ENCODE peak calls at places on chromosomes 3 and 15, in five cellular contexts. A is H1, E is K562, V is GM12878, M is HepG2. G is an unnamed sample.
A peak's percentile ranks its signal among the peaks of the same experiment; 100 is the strongest.

GRCh38 chr3:116920836-116921596 is 211.4 kb downstream of the TUSC7 start:
- DNase-seq in A (no peak), E (no peak), V (no peak), M (no peak), G (no peak)

GRCh38 chr3:174062923-174063322 is 665.4 kb downstream of the NLGN1 start:
- DNase-seq in A (no peak), E (no peak), V (no peak), M (no peak), G (no peak)

GRCh38 chr3:127074900-127075360 is 92.0 kb downstream of the PLXNA1 start:
- DNase-seq in A (no peak), E (no peak), V (peak; percentile 62), M (no peak), G (no peak)

GRCh38 chr3:50251220-50251619 is 15.2 kb downstream of the GNAI2 start:
- DNase-seq in A (no peak), E (no peak), V (no peak), M (no peak), G (peak; percentile 53)

GRCh38 chr3:168889666-168890065 is 773.8 kb downstream of the MECOM start:
- DNase-seq in A (peak; percentile 5), E (no peak), V (no peak), M (peak; percentile 30), G (no peak)

GRCh38 chr3:125141596-125142417 is 70.7 kb downstream of the SLC12A8 start:
- DNase-seq in A (no peak), E (no peak), V (no peak), M (no peak), G (no peak)

GRCh38 chr15:62209322-62209721 is 44.2 kb upstream of the C2CD4B start:
- DNase-seq in A (no peak), E (no peak), V (no peak), M (no peak), G (no peak)

GRCh38 chr3:128823008-128823407 is 56.4 kb upstream of the ACAD9 start:
- DNase-seq in A (no peak), E (no peak), V (no peak), M (no peak), G (no peak)

GRCh38 chr15:58546635-58547627 is 115.1 kb downstream of the LIPC start:
- DNase-seq in A (no peak), E (peak; percentile 90), V (no peak), M (peak; percentile 83), G (peak; percentile 93)

GRCh38 chr3:150763841-150764483 is 993 bp upstream of the SIAH2 start:
- DNase-seq in A (no peak), E (peak; percentile 73), V (no peak), M (peak; percentile 66), G (peak; percentile 64)

GRCh38 chr15:71940004-71940588 is 129.7 kb downstream of the NR2E3 start:
- DNase-seq in A (no peak), E (no peak), V (peak; percentile 60), M (no peak), G (no peak)

GRCh38 chr3:58565621-58566397 is 11.4 kb downstream of the FAM107A start:
- DNase-seq in A (no peak), E (no peak), V (no peak), M (no peak), G (no peak)

GRCh38 chr3:185656321-185656840 is 70.3 kb downstream of the SENP2 start:
- DNase-seq in A (no peak), E (no peak), V (no peak), M (no peak), G (no peak)

GRCh38 chr15:42737529-42738328 is 801 bp upstream of the CDAN1 start:
- DNase-seq in A (no peak), E (no peak), V (no peak), M (peak; percentile 32), G (no peak)

GRCh38 chr3:109926376-109926775 is 589.0 kb upstream of the DPPA4 start:
- DNase-seq in A (no peak), E (no peak), V (no peak), M (no peak), G (no peak)

GRCh38 chr3:178583963-178584575 is 47.8 kb downstream of the KCNMB2 start:
- DNase-seq in A (no peak), E (no peak), V (no peak), M (no peak), G (no peak)

GRCh38 chr15:69973102-69973714 is 124.5 kb downstream of the TLE3 start:
- DNase-seq in A (no peak), E (peak; percentile 35), V (no peak), M (peak; percentile 23), G (peak; percentile 48)

GRCh38 chr3:167742338-167742737 is 6.8 kb downstream of the SERPINI1 start:
- DNase-seq in A (no peak), E (no peak), V (no peak), M (no peak), G (no peak)

GRCh38 chr3:151933224-151933858 is 59.9 kb downstream of the SUCNR1 start:
- DNase-seq in A (no peak), E (no peak), V (no peak), M (no peak), G (no peak)

GRCh38 chr3:64164309-64164708 is 61.0 kb downstream of the PRICKLE2 start:
- DNase-seq in A (no peak), E (no peak), V (no peak), M (no peak), G (no peak)

GRCh38 chr3:145022447-145022846 is 1050.8 kb downstream of the DIPK2A start:
- DNase-seq in A (no peak), E (no peak), V (no peak), M (no peak), G (no peak)

GRCh38 chr3:69144631-69145244 is 22.3 kb upstream of the LMOD3 start:
- DNase-seq in A (peak; percentile 41), E (no peak), V (no peak), M (no peak), G (no peak)

GRCh38 chr15:86300371-86301106 is 220.9 kb downstream of the AGBL1 start:
- DNase-seq in A (no peak), E (no peak), V (no peak), M (no peak), G (no peak)

GRCh38 chr3:58009026-58009748 is 965 bp downstream of the FLNB start:
- DNase-seq in A (no peak), E (peak; percentile 27), V (no peak), M (no peak), G (no peak)

GRCh38 chr15:96424674-96425073 is 94.2 kb downstream of the NR2F2 start:
- DNase-seq in A (no peak), E (no peak), V (no peak), M (no peak), G (no peak)

GRCh38 chr15:96418146-96418545 is 87.6 kb downstream of the NR2F2 start:
- DNase-seq in A (no peak), E (no peak), V (no peak), M (no peak), G (no peak)

GRCh38 chr15:96422153-96422552 is 91.7 kb downstream of the NR2F2 start:
- DNase-seq in A (no peak), E (peak; percentile 83), V (no peak), M (no peak), G (no peak)

GRCh38 chr15:96417760-96418130 is 87.2 kb downstream of the NR2F2 start:
- DNase-seq in A (no peak), E (no peak), V (no peak), M (no peak), G (no peak)

GRCh38 chr15:96421211-96421610 is 90.7 kb downstream of the NR2F2 start:
- DNase-seq in A (no peak), E (peak; percentile 32), V (no peak), M (no peak), G (no peak)
- TF ChIP-seq HDAC2 in A (no peak), E (no peak), V (no peak), M (no peak), G (no peak)

DNA sequence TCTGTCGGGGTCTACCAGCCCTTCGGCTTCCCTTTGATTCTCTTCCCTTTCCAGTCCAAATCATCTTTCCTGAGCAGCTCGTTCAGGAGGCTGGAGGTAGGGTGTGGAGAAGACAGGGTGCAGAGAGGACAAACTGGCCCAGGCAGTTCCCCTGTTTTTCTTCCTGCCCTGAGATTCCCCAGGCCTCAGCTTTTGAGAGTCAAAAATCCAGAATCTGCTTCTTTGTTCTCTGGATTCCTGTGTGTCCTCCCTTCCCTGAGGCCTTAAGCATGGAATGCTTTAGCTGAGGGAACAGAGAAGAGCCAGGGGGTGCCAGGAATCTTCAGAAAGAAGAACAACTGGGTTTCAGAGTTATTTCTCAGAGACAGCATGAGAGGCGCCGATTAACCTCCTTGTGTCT is 26.7 kb upstream of the LRTM1 start:
- DNase-seq in A (peak; percentile 25), E (no peak), V (no peak), M (no peak), G (no peak)
- TF ChIP-seq HDAC2 in A (peak; percentile 57), E (no peak), V (no peak), M (no peak), G (no peak)

GRCh38 chr3:16511561-16512434 is 1.7 kb downstream of the RFTN1 start:
- DNase-seq in A (no peak), E (no peak), V (peak; percentile 98), M (no peak), G (no peak)

GRCh38 chr3:16514021-16514700 is 662 bp upstream of the RFTN1 start:
- DNase-seq in A (no peak), E (no peak), V (no peak), M (no peak), G (no peak)

GRCh38 chr3:16513141-16514020 is at the start of gene RFTN1:
- DNase-seq in A (no peak), E (no peak), V (no peak), M (no peak), G (no peak)

GRCh38 chr3:16510620-16511319 is 2.7 kb downstream of the RFTN1 start:
- DNase-seq in A (no peak), E (no peak), V (no peak), M (no peak), G (no peak)

DNA sequence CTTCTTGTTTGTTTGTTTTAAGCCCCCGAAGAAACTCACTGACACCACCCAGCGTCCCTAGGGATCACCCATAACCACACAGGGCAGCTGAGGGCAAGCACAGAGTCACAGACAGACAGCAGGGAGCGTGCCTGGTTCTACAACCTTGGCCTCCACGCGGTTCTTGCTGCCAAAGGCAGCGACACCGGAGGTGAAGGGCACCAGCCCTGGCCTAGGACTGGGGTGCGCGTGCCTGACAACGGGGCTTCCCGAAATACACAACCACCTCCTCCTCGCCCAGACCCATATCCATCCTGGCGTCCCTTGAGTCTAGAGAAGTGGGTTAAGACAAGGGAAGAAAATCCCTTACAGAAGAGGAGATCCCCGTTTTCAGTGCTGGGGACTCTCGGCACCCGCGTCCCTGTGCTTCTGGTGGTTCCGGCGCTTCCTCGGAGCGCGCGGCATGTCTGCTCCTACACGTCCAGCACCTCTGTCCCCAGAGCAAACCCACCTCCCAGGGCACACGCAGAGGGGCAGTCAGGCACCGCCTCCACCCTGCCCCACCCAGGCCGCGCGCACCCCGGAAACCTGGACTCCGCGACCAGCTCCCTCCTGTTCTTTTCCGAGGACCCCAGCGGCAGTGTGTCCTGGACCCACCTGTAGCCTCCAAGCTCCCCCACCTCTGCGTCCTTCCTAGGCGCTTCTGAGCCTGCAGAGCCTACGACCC is 911 bp downstream of the RFTN1 start:
- DNase-seq in A (no peak), E (no peak), V (no peak), M (no peak), G (no peak)
- TF ChIP-seq HDAC2 in A (no peak), E (no peak), V (no peak), M (no peak), G (no peak)

DNA sequence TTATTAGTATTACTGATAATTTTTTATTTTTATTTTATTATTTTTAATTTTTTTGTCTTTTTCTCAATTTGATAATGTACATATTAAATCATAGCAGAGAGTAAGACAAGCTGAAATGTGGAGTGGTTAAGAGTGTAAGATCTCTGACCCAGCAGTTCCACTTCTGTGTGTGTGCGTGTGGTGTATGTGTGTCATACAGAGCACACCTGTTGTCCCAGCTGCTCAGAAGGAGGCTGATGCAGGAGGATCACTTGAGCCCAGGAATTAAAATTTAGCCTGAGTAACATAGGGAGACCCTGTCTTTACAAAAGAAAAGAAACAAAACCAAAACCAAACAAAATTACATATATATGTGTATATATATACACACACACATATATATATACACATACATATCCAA is 1.4 kb upstream of the CIDEC start:
- DNase-seq in A (no peak), E (no peak), V (no peak), M (no peak), G (no peak)
- TF ChIP-seq HDAC2 in A (no peak), E (no peak), V (no peak), M (no peak), G (no peak)

G was measured in A549.